ENCODE peak calls at places on chromosomes 7 and 10, in four cellular contexts. One of them, this sample, is unnamed. For H3F3A, the result is how much of the 10 kb centered on the place peaks cover.

GRCh38 chr10:29860159-29860558 is 199.2 kb downstream of the JCAD start:
- DNase-seq in GM23248: peak
- DNase-seq in GM23338: no peak
- DNase-seq in MM.1S: no peak
- DNase-seq in this sample: no peak

GRCh38 chr7:76142861-76143260 is 58.8 kb upstream of the SRRM3 start:
- DNase-seq in GM23338: no peak
- DNase-seq in MM.1S: no peak
- DNase-seq in GM23248: no peak
- DNase-seq in this sample: no peak

GRCh38 chr10:22932626-22933370 is 4.9 kb downstream of the ARMC3 start:
- DNase-seq in GM23248: peak
- DNase-seq in MM.1S: no peak
- DNase-seq in GM23338: no peak
- DNase-seq in this sample: no peak

GRCh38 chr10:35925511-35925910 is 283.4 kb upstream of the FZD8 start:
- DNase-seq in MM.1S: no peak
- DNase-seq in GM23338: peak
- DNase-seq in GM23248: peak
- DNase-seq in this sample: no peak

GRCh38 chr10:507355-507699 is 182.1 kb downstream of the DIP2C start:
- DNase-seq in GM23248: no peak
- DNase-seq in MM.1S: no peak
- DNase-seq in GM23338: no peak
- DNase-seq in this sample: no peak

GRCh38 chr7:102125127-102125561 is 161.5 kb upstream of the SH2B2 start:
- DNase-seq in GM23338: peak
- DNase-seq in MM.1S: no peak
- DNase-seq in GM23248: peak
- DNase-seq in this sample: peak

GRCh38 chr10:124722812-124723783 is 21.1 kb downstream of the FAM53B start:
- DNase-seq in MM.1S: peak
- DNase-seq in GM23338: no peak
- DNase-seq in GM23248: peak
- DNase-seq in this sample: no peak

GRCh38 chr7:33821970-33822369 is 83.4 kb upstream of the BMPER start:
- DNase-seq in GM23338: no peak
- DNase-seq in GM23248: peak
- DNase-seq in MM.1S: no peak
- DNase-seq in this sample: no peak

GRCh38 chr7:19442016-19442785 is 266.6 kb downstream of the POLR1F start:
- DNase-seq in GM23248: peak
- DNase-seq in MM.1S: no peak
- DNase-seq in GM23338: peak
- DNase-seq in this sample: peak

GRCh38 chr7:44374007-44374763 is 48.8 kb upstream of the CAMK2B start:
- DNase-seq in MM.1S: no peak
- DNase-seq in GM23338: no peak
- DNase-seq in GM23248: no peak
- DNase-seq in this sample: no peak

GRCh38 chr10:1464866-1465265 is 272.5 kb downstream of the ADARB2 start:
- DNase-seq in GM23338: no peak
- DNase-seq in MM.1S: peak
- DNase-seq in GM23248: no peak
- DNase-seq in this sample: no peak

GRCh38 chr10:69093933-69094332 is 6.0 kb downstream of the SRGN start:
- DNase-seq in GM23338: no peak
- DNase-seq in MM.1S: no peak
- DNase-seq in GM23248: peak
- DNase-seq in this sample: no peak

GRCh38 chr10:29948971-29949370 is 110.4 kb downstream of the JCAD start:
- DNase-seq in GM23338: no peak
- DNase-seq in MM.1S: peak
- DNase-seq in GM23248: peak
- DNase-seq in this sample: peak

GRCh38 chr7:92808006-92808405 is 28.4 kb downstream of the CDK6 start:
- DNase-seq in GM23248: peak
- DNase-seq in MM.1S: no peak
- DNase-seq in GM23338: no peak
- DNase-seq in this sample: no peak

GRCh38 chr7:116242759-116243158 is 32.4 kb downstream of the TES start:
- DNase-seq in GM23248: peak
- DNase-seq in GM23338: no peak
- DNase-seq in MM.1S: no peak
- DNase-seq in this sample: no peak

GRCh38 chr7:32881074-32881982 is 10.2 kb downstream of the KBTBD2 start:
- DNase-seq in GM23338: no peak
- DNase-seq in GM23248: peak
- DNase-seq in MM.1S: no peak
- DNase-seq in this sample: no peak

GRCh38 chr7:73974948-73975926 is 52.7 kb upstream of the ELN start:
- DNase-seq in GM23338: no peak
- DNase-seq in GM23248: no peak
- DNase-seq in MM.1S: no peak
- DNase-seq in this sample: no peak

GRCh38 chr7:3194501-3195141 is 106.4 kb upstream of the SDK1 start:
- DNase-seq in GM23248: no peak
- DNase-seq in MM.1S: no peak
- DNase-seq in GM23338: peak
- DNase-seq in this sample: peak

GRCh38 chr7:27236053-27236410 is 6.6 kb upstream of the EVX1 start:
- DNase-seq in GM23248: no peak
- DNase-seq in MM.1S: no peak
- DNase-seq in GM23338: peak
- DNase-seq in this sample: no peak

GRCh38 chr7:74101061-74101681 is 17.6 kb downstream of the LIMK1 start:
- DNase-seq in MM.1S: no peak
- DNase-seq in GM23248: peak
- DNase-seq in GM23338: no peak
- DNase-seq in this sample: no peak

GRCh38 chr7:126727930-126728331 is 524.8 kb downstream of the GRM8 start:
- DNase-seq in MM.1S: peak
- DNase-seq in GM23248: peak
- DNase-seq in GM23338: no peak
- DNase-seq in this sample: peak

GRCh38 chr10:71614946-71615345 is 104.6 kb downstream of the C10orf105 start:
- DNase-seq in GM23248: no peak
- DNase-seq in MM.1S: no peak
- DNase-seq in GM23338: no peak
- DNase-seq in this sample: no peak

GRCh38 chr7:40680657-40681056 is 545.9 kb downstream of the SUGCT start:
- DNase-seq in GM23338: peak
- DNase-seq in GM23248: peak
- DNase-seq in MM.1S: peak
- DNase-seq in this sample: no peak

GRCh38 chr7:55206235-55207029 is 158.7 kb upstream of the LANCL2 start:
- DNase-seq in MM.1S: no peak
- DNase-seq in GM23338: no peak
- DNase-seq in GM23248: peak
- DNase-seq in this sample: no peak

GRCh38 chr7:44965937-44966730 is 12.7 kb downstream of the MYO1G start:
- DNase-seq in MM.1S: no peak
- DNase-seq in GM23248: no peak
- DNase-seq in GM23338: no peak
- DNase-seq in this sample: no peak

GRCh38 chr10:97685395-97685958 is 1.6 kb downstream of the AVPI1 start:
- DNase-seq in GM23338: peak
- DNase-seq in GM23248: peak
- DNase-seq in MM.1S: no peak
- DNase-seq in this sample: peak

GRCh38 chr7:87137271-87137670 is 15.0 kb upstream of the DMTF1 start:
- DNase-seq in MM.1S: no peak
- DNase-seq in GM23338: no peak
- DNase-seq in GM23248: no peak
- DNase-seq in this sample: no peak

GRCh38 chr10:97574374-97575100 is 2.0 kb downstream of the ANKRD2 start:
- DNase-seq in MM.1S: no peak
- DNase-seq in GM23338: peak
- DNase-seq in GM23248: peak
- DNase-seq in this sample: peak

GRCh38 chr7:74094224-74095095 is 10.9 kb downstream of the LIMK1 start:
- DNase-seq in GM23338: peak
- DNase-seq in MM.1S: no peak
- DNase-seq in GM23248: peak
- DNase-seq in this sample: peak

GRCh38 chr10:72736176-72736795 is 44.3 kb downstream of the MCU start:
- DNase-seq in GM23248: peak
- DNase-seq in MM.1S: no peak
- DNase-seq in GM23338: no peak
- DNase-seq in this sample: no peak

GRCh38 chr10:83692196-83692595 is 447.1 kb upstream of the GHITM start:
- DNase-seq in GM23338: no peak
- DNase-seq in MM.1S: no peak
- DNase-seq in GM23248: no peak
- DNase-seq in this sample: peak

GRCh38 chr7:351681-352480 is 61.9 kb downstream of the FOXL3 start:
- DNase-seq in MM.1S: no peak
- DNase-seq in GM23338: no peak
- DNase-seq in GM23248: peak
- DNase-seq in this sample: no peak

GRCh38 chr10:50381637-50382036 is 130.3 kb upstream of the ASAH2 start:
- DNase-seq in GM23338: no peak
- DNase-seq in MM.1S: no peak
- DNase-seq in GM23248: peak
- DNase-seq in this sample: no peak

GRCh38 chr10:36888925-36889573 is 236.3 kb upstream of the ANKRD30A start:
- DNase-seq in GM23248: peak
- DNase-seq in MM.1S: peak
- DNase-seq in GM23338: peak
- DNase-seq in this sample: no peak

DNA sequence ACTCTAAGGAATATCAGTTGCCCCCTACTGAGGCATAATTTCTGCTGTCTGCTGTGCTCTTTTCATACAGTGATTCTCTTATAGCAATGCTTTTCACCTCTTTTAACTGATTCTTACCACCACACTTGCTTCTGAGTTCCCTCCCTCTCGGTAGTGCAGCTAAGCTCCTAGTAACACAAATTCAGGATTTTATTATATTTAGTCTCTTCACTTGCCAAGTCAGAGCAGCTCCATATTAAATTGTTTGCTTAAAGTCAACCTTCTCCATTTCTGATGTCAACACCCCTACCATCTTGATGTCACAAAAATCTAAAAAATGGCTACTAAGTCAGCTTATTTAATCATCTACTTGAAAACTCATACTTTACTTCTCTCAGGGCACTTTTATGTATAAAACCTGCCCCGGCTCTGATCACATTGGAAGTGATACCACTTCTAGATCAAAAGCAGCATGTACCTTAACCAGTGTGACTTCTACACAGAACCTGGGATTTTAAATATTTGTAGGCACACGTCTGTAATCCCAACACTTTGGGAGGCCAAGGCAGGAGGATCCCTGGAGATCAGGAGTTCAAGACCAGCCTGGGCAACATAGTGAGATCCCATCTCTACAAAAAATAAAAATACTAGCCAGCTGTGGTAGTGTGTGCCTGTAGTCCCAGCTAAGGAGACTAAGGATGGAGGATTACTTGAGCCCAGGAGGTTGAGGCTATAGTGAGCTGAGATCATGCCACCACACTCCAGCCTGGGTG is 55.3 kb downstream of the GDI2 start:
- DNase-seq in MM.1S: no peak
- DNase-seq in GM23338: no peak
- DNase-seq in GM23248: no peak
- DNase-seq in this sample: no peak
- H3F3A ChIP-seq in MM.1S: under half
- H3F3A ChIP-seq in GM23338: under half
- H3F3A ChIP-seq in GM23248: half or more
- H3F3A ChIP-seq in this sample: under half

DNA sequence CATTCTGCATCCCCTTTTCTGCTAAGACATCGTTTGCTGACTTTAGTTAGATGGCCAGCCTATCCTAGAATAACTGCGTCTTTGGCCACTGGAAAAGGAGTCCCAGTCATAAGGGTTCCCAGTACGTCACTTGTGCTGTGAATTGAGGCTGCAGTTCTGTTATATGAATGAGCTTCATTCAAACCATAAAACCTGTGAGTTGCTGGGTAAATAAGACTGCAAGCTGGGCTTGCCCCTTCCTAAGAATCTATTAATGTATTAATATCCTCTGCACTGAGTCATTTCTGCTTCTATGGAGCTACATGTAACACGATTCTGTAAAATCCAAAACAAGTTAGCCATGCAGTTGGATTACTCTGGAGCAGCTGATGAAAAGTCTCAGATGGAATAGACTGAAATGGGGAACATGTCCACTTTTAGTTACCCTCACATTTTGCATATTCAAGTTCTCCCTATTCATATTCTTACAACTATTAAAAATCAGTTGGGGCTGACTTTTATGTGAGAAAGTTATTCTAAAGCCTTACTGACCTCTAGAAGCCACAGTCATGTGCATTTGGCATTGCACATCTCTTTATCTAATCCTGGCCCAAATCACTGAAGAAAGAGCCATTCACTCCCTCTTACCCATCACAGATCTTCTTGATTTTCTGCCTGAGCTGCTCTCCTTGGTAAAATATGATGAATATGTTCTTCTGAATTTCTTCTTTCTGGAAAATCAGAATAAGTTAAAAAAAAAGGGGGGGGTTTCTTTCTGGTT is 41.8 kb upstream of the TMEM213 start:
- DNase-seq in GM23248: peak
- DNase-seq in GM23338: no peak
- DNase-seq in MM.1S: no peak
- DNase-seq in this sample: peak
- H3K4me2 ChIP-seq in GM23248: no peak
- H3K4me2 ChIP-seq in GM23338: no peak
- H3K4me2 ChIP-seq in MM.1S: no peak
- H3K4me2 ChIP-seq in this sample: peak

GRCh38 chr10:26478061-26478460 is 39.9 kb downstream of the APBB1IP start:
- DNase-seq in GM23338: no peak
- DNase-seq in GM23248: no peak
- DNase-seq in MM.1S: no peak
- DNase-seq in this sample: no peak
- H3F3A ChIP-seq in GM23338: under half
- H3F3A ChIP-seq in GM23248: under half
- H3F3A ChIP-seq in MM.1S: under half
- H3F3A ChIP-seq in this sample: under half

DNA sequence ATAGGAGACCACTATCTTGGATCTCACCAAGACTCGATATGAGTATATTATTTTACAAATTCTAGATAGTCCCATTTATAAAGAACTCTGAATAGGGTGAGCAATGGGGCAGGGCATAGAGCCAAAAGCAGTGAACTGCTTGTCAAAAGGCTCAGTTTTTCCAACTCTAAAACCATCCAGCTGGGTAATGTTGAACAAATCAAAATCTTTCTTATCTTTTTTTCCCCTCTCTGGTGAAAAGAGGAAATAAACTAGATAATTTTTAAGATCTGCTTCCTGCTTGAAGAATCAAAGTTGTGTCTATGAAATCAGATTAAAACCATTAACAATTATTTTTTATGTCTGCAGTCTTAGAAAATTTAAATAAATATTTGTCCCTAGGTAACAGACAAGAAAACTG is 178.6 kb downstream of the REEP3 start:
- DNase-seq in GM23338: no peak
- DNase-seq in GM23248: peak
- DNase-seq in MM.1S: no peak
- DNase-seq in this sample: no peak
- H3K4me2 ChIP-seq in GM23338: no peak
- H3K4me2 ChIP-seq in GM23248: peak
- H3K4me2 ChIP-seq in MM.1S: no peak
- H3K4me2 ChIP-seq in this sample: peak

GRCh38 chr7:47715631-47716068 is 133.7 kb upstream of the TNS3 start:
- DNase-seq in GM23338: no peak
- DNase-seq in GM23248: no peak
- DNase-seq in MM.1S: no peak
- DNase-seq in this sample: no peak
- H3F3A ChIP-seq in GM23338: under half
- H3F3A ChIP-seq in GM23248: under half
- H3F3A ChIP-seq in MM.1S: under half
- H3F3A ChIP-seq in this sample: under half